ENCODE peak calls at places on chromosomes 7 and 10, in five cellular contexts. One of them, this sample, is unnamed. For H3K27me3, the result is how much of the 10 kb centered on the place peaks cover.

GRCh38 chr7:99844354-99844753 is 16.5 kb downstream of the CYP3A43 start:
- DNase-seq in tibial artery: no peak
- DNase-seq in dorsolateral prefrontal cortex: no peak
- DNase-seq in lung: no peak
- DNase-seq in GM06990: no peak
- DNase-seq in this sample: no peak

GRCh38 chr7:117083648-117084047 is 130.3 kb downstream of the ST7 start:
- DNase-seq in tibial artery: no peak
- DNase-seq in dorsolateral prefrontal cortex: no peak
- DNase-seq in lung: no peak
- DNase-seq in GM06990: no peak
- DNase-seq in this sample: no peak

GRCh38 chr7:1124816-1125602 is 35.0 kb downstream of the ZFAND2A start:
- DNase-seq in tibial artery: no peak
- DNase-seq in dorsolateral prefrontal cortex: peak
- DNase-seq in lung: no peak
- DNase-seq in GM06990: no peak
- DNase-seq in this sample: peak

GRCh38 chr7:91235211-91235832 is 28.9 kb upstream of the FZD1 start:
- DNase-seq in tibial artery: no peak
- DNase-seq in dorsolateral prefrontal cortex: no peak
- DNase-seq in lung: no peak
- DNase-seq in GM06990: no peak
- DNase-seq in this sample: no peak

GRCh38 chr7:28407643-28408042 is 4.7 kb upstream of the CREB5 start:
- DNase-seq in tibial artery: no peak
- DNase-seq in dorsolateral prefrontal cortex: no peak
- DNase-seq in lung: no peak
- DNase-seq in GM06990: no peak
- DNase-seq in this sample: peak

GRCh38 chr7:1567082-1567771 is 2.6 kb downstream of the PSMG3 start:
- DNase-seq in tibial artery: no peak
- DNase-seq in dorsolateral prefrontal cortex: peak
- DNase-seq in lung: no peak
- DNase-seq in GM06990: no peak
- DNase-seq in this sample: peak

GRCh38 chr10:77843264-77843663 is 83.3 kb downstream of the DLG5 start:
- DNase-seq in tibial artery: no peak
- DNase-seq in dorsolateral prefrontal cortex: no peak
- DNase-seq in lung: no peak
- DNase-seq in GM06990: no peak
- DNase-seq in this sample: no peak

GRCh38 chr7:70647801-70648491 is 484.0 kb upstream of the GALNT17 start:
- DNase-seq in tibial artery: no peak
- DNase-seq in dorsolateral prefrontal cortex: no peak
- DNase-seq in lung: no peak
- DNase-seq in GM06990: peak
- DNase-seq in this sample: no peak

GRCh38 chr7:135147899-135148721 is at the start of gene TMEM140:
- DNase-seq in tibial artery: no peak
- DNase-seq in dorsolateral prefrontal cortex: no peak
- DNase-seq in lung: no peak
- DNase-seq in GM06990: peak
- DNase-seq in this sample: peak

GRCh38 chr10:88165849-88166271 is 302.4 kb downstream of the PTEN start:
- DNase-seq in tibial artery: no peak
- DNase-seq in dorsolateral prefrontal cortex: no peak
- DNase-seq in lung: no peak
- DNase-seq in GM06990: no peak
- DNase-seq in this sample: no peak

GRCh38 chr7:39688611-39689485 is 65.5 kb downstream of the RALA start:
- DNase-seq in tibial artery: no peak
- DNase-seq in dorsolateral prefrontal cortex: no peak
- DNase-seq in lung: no peak
- DNase-seq in GM06990: no peak
- DNase-seq in this sample: peak

GRCh38 chr7:34603711-34604444 is 54.1 kb upstream of the NPSR1 start:
- DNase-seq in tibial artery: no peak
- DNase-seq in dorsolateral prefrontal cortex: no peak
- DNase-seq in lung: no peak
- DNase-seq in GM06990: no peak
- DNase-seq in this sample: no peak

GRCh38 chr10:30114871-30115270 is 55.5 kb upstream of the JCAD start:
- DNase-seq in tibial artery: no peak
- DNase-seq in dorsolateral prefrontal cortex: no peak
- DNase-seq in lung: no peak
- DNase-seq in GM06990: no peak
- DNase-seq in this sample: no peak

GRCh38 chr10:33134011-33134751 is 176.2 kb upstream of the ITGB1 start:
- DNase-seq in tibial artery: peak
- DNase-seq in dorsolateral prefrontal cortex: no peak
- DNase-seq in lung: peak
- DNase-seq in GM06990: no peak
- DNase-seq in this sample: peak

GRCh38 chr10:50358411-50358810 is 107.1 kb upstream of the ASAH2 start:
- DNase-seq in tibial artery: no peak
- DNase-seq in dorsolateral prefrontal cortex: no peak
- DNase-seq in lung: no peak
- DNase-seq in GM06990: no peak
- DNase-seq in this sample: no peak

GRCh38 chr7:83060218-83060617 is 102.5 kb downstream of the PCLO start:
- DNase-seq in tibial artery: no peak
- DNase-seq in dorsolateral prefrontal cortex: no peak
- DNase-seq in lung: no peak
- DNase-seq in GM06990: no peak
- DNase-seq in this sample: no peak

GRCh38 chr7:99392659-99393362 is 15.6 kb downstream of the PDAP1 start:
- DNase-seq in tibial artery: peak
- DNase-seq in dorsolateral prefrontal cortex: peak
- DNase-seq in lung: peak
- DNase-seq in GM06990: peak
- DNase-seq in this sample: no peak

GRCh38 chr7:79455173-79455790 is 1.8 kb upstream of the MAGI2 start:
- DNase-seq in tibial artery: no peak
- DNase-seq in dorsolateral prefrontal cortex: peak
- DNase-seq in lung: no peak
- DNase-seq in GM06990: no peak
- DNase-seq in this sample: no peak
- H3K4me3 ChIP-seq in tibial artery: peak
- H3K4me3 ChIP-seq in dorsolateral prefrontal cortex: peak
- H3K4me3 ChIP-seq in lung: no peak
- H3K4me3 ChIP-seq in GM06990: no peak
- H3K4me3 ChIP-seq in this sample: no peak

GRCh38 chr10:97087296-97087695 is 98.5 kb downstream of the SLIT1 start:
- DNase-seq in tibial artery: no peak
- DNase-seq in dorsolateral prefrontal cortex: no peak
- DNase-seq in lung: no peak
- DNase-seq in GM06990: no peak
- DNase-seq in this sample: no peak
- H3K27me3 ChIP-seq in tibial artery: half or more
- H3K27me3 ChIP-seq in dorsolateral prefrontal cortex: under half
- H3K27me3 ChIP-seq in lung: under half
- H3K27me3 ChIP-seq in GM06990: under half
- H3K27me3 ChIP-seq in this sample: under half

DNA sequence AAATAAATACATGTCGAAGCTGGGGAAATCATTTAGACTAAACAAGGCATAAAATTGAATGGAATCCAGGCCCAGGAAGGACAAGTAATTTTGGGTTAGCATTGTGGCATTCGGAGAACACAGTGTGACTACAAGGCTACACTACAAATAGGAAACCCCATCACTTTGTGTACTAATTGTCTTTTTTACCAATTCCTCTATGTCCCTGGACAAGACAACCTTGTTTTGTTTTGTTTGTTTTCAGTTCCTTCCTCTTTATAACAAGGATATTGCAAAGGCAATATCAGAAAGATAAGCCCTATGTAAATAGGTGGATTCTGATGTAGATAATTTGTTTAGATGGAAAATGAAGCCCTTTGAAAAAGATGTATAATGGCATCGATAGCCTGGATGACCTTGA is 215.9 kb upstream of the MKLN1 start:
- DNase-seq in tibial artery: no peak
- DNase-seq in dorsolateral prefrontal cortex: no peak
- DNase-seq in lung: no peak
- DNase-seq in GM06990: no peak
- DNase-seq in this sample: no peak
- H3K4me3 ChIP-seq in tibial artery: peak
- H3K4me3 ChIP-seq in dorsolateral prefrontal cortex: peak
- H3K4me3 ChIP-seq in lung: no peak
- H3K4me3 ChIP-seq in GM06990: no peak
- H3K4me3 ChIP-seq in this sample: no peak

GRCh38 chr10:6569259-6569658 is 10.8 kb downstream of the PRKCQ start:
- DNase-seq in tibial artery: no peak
- DNase-seq in dorsolateral prefrontal cortex: no peak
- DNase-seq in lung: no peak
- DNase-seq in GM06990: no peak
- DNase-seq in this sample: no peak

GRCh38 chr10:6567203-6567703 is 12.8 kb downstream of the PRKCQ start:
- DNase-seq in tibial artery: no peak
- DNase-seq in dorsolateral prefrontal cortex: no peak
- DNase-seq in lung: no peak
- DNase-seq in GM06990: no peak
- DNase-seq in this sample: no peak

GRCh38 chr10:6564367-6564766 is 15.7 kb downstream of the PRKCQ start:
- DNase-seq in tibial artery: no peak
- DNase-seq in dorsolateral prefrontal cortex: no peak
- DNase-seq in lung: no peak
- DNase-seq in GM06990: no peak
- DNase-seq in this sample: no peak

GRCh38 chr10:6565588-6565987 is 14.5 kb downstream of the PRKCQ start:
- DNase-seq in tibial artery: no peak
- DNase-seq in dorsolateral prefrontal cortex: no peak
- DNase-seq in lung: no peak
- DNase-seq in GM06990: no peak
- DNase-seq in this sample: no peak

DNA sequence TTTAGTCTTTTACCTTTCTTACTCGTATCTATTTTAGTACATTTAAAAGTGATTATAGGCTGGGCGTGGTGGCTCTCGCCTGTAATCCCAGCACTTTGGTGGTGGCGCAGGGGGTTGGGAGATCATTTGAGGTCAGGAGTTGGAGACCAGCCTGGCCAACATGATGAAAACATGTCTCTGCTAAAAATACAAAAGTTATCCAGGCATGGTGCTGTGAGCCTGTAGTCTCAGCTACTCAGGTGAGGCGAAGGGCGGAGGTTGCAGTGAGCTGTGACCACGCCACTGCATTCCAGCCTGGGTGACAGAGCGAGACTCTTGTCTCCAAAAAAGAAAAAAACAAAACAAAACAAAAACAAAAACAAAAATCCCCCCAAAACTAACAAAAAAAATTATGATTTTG is 12.2 kb downstream of the PRKCQ start:
- DNase-seq in tibial artery: no peak
- DNase-seq in dorsolateral prefrontal cortex: no peak
- DNase-seq in lung: no peak
- DNase-seq in GM06990: no peak
- DNase-seq in this sample: no peak
- H3K27me3 ChIP-seq in tibial artery: under half
- H3K27me3 ChIP-seq in dorsolateral prefrontal cortex: under half
- H3K27me3 ChIP-seq in lung: under half
- H3K27me3 ChIP-seq in GM06990: under half
- H3K27me3 ChIP-seq in this sample: under half

DNA sequence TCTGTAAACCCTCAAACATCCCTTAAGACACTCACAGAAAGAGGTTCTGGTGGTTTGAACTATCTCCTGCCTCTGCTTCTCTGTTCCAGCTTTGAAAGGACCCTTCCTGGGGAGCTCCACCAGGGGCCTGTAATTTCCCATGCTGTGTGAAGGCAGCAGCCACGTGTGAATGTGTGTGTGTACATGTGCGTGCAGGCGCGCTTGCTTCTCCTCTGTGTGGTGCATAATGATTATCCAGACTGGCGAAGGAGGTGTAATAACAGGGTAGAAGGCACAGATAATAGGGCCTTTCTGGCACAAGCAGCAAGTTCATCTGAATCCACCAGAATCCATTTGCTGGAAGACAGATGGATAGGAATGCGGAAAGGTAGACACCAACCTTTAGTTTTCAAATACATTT is 466.5 kb downstream of the GRID1 start:
- DNase-seq in tibial artery: no peak
- DNase-seq in dorsolateral prefrontal cortex: no peak
- DNase-seq in lung: no peak
- DNase-seq in GM06990: no peak
- DNase-seq in this sample: no peak
- H3K4me3 ChIP-seq in tibial artery: no peak
- H3K4me3 ChIP-seq in dorsolateral prefrontal cortex: no peak
- H3K4me3 ChIP-seq in lung: no peak
- H3K4me3 ChIP-seq in GM06990: no peak
- H3K4me3 ChIP-seq in this sample: no peak

DNA sequence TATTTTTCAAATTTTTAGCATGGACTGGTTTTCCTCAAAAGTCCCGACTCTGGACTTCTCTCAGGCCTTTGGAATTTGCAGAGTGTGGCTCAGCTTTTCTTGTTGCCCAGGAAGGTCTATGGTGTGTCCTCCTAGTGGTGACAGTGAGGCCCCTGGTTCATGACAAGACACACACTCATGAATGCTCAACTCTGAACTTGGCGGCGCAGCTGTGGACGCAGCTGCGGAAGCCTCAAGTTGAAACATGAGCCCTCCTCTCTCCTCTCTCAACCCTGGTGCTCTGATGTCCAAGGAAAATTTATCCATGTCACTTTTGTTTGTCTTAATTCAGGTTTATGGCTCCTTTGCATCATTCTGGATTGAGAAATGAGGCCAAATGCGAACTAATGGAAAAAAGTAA is 183.9 kb downstream of the HECW1 start:
- DNase-seq in tibial artery: no peak
- DNase-seq in dorsolateral prefrontal cortex: no peak
- DNase-seq in lung: no peak
- DNase-seq in GM06990: no peak
- DNase-seq in this sample: no peak
- H3K27me3 ChIP-seq in tibial artery: under half
- H3K27me3 ChIP-seq in dorsolateral prefrontal cortex: under half
- H3K27me3 ChIP-seq in lung: under half
- H3K27me3 ChIP-seq in GM06990: under half
- H3K27me3 ChIP-seq in this sample: under half

GRCh38 chr10:114303556-114303955 is 64.5 kb downstream of the VWA2 start:
- DNase-seq in tibial artery: peak
- DNase-seq in dorsolateral prefrontal cortex: no peak
- DNase-seq in lung: no peak
- DNase-seq in GM06990: no peak
- DNase-seq in this sample: no peak

GRCh38 chr10:114304566-114305421 is 65.7 kb downstream of the VWA2 start:
- DNase-seq in tibial artery: peak
- DNase-seq in dorsolateral prefrontal cortex: no peak
- DNase-seq in lung: no peak
- DNase-seq in GM06990: peak
- DNase-seq in this sample: peak

GRCh38 chr10:114304017-114304565 is 65.0 kb downstream of the VWA2 start:
- DNase-seq in tibial artery: peak
- DNase-seq in dorsolateral prefrontal cortex: peak
- DNase-seq in lung: peak
- DNase-seq in GM06990: peak
- DNase-seq in this sample: peak

GRCh38 chr10:114306116-114306973 is 67.3 kb downstream of the VWA2 start:
- DNase-seq in tibial artery: peak
- DNase-seq in dorsolateral prefrontal cortex: no peak
- DNase-seq in lung: no peak
- DNase-seq in GM06990: no peak
- DNase-seq in this sample: peak

GRCh38 chr10:114305521-114305925 is 66.5 kb downstream of the VWA2 start:
- DNase-seq in tibial artery: peak
- DNase-seq in dorsolateral prefrontal cortex: no peak
- DNase-seq in lung: no peak
- DNase-seq in GM06990: no peak
- DNase-seq in this sample: no peak
- H3K4me3 ChIP-seq in tibial artery: no peak
- H3K4me3 ChIP-seq in dorsolateral prefrontal cortex: peak
- H3K4me3 ChIP-seq in lung: no peak
- H3K4me3 ChIP-seq in GM06990: no peak
- H3K4me3 ChIP-seq in this sample: no peak